ENCODE peak calls at places on chromosomes 5 and 9, in seven cellular contexts. B is Panc1; Q is CD8-positive, alpha-beta T cell; A is esophagus squamous epithelium; D is neural progenitor cell; X is left lung; E is fibroblast of lung. W is an unnamed sample. For H3K27me3 and H3K4me1, the result is how much of the 10 kb centered on the place peaks cover.

GRCh38 chr5:169350016-169350415 is 49.1 kb upstream of the SLIT3 start:
- DNase-seq in B (no peak), Q (no peak), A (no peak), D (no peak), X (no peak), E (peak), W (no peak)

GRCh38 chr9:115170674-115171073 is 52.7 kb upstream of the TNC start:
- DNase-seq in B (no peak), Q (no peak), A (no peak), D (no peak), X (no peak), E (peak), W (no peak)

GRCh38 chr9:90871327-90871935 is 69.8 kb downstream of the SYK start:
- DNase-seq in B (no peak), Q (no peak), A (no peak), D (no peak), X (no peak), E (no peak), W (no peak)

GRCh38 chr5:172453206-172453985 is 929 bp downstream of the SH3PXD2B start:
- DNase-seq in B (no peak), Q (no peak), A (no peak), D (peak), X (no peak), E (peak), W (no peak)

GRCh38 chr9:104987743-104988142 is 59.8 kb upstream of the ABCA1 start:
- DNase-seq in B (no peak), Q (no peak), A (no peak), D (no peak), X (no peak), E (no peak), W (no peak)

GRCh38 chr9:135330307-135330631 is 149.3 kb upstream of the PPP1R26 start:
- DNase-seq in B (no peak), Q (no peak), A (no peak), D (no peak), X (no peak), E (no peak), W (no peak)

GRCh38 chr5:83721878-83722779 is 1.5 kb upstream of the HAPLN1 start:
- DNase-seq in B (no peak), Q (no peak), A (no peak), D (peak), X (peak), E (peak), W (no peak)

GRCh38 chr5:138467711-138468132 is 2.4 kb downstream of the EGR1 start:
- DNase-seq in B (no peak), Q (no peak), A (no peak), D (no peak), X (no peak), E (no peak), W (no peak)

GRCh38 chr5:32711693-32712462 is 757 bp downstream of the NPR3 start:
- DNase-seq in B (no peak), Q (no peak), A (no peak), D (peak), X (peak), E (peak), W (no peak)

GRCh38 chr5:72280655-72281069 is 39.4 kb downstream of the MRPS27 start:
- DNase-seq in B (no peak), Q (no peak), A (no peak), D (peak), X (no peak), E (peak), W (no peak)

GRCh38 chr9:26264709-26265601 is 586.7 kb upstream of the TUSC1 start:
- DNase-seq in B (no peak), Q (no peak), A (no peak), D (no peak), X (no peak), E (peak), W (no peak)

GRCh38 chr9:123953601-123954011 is 23.7 kb upstream of the DENND1A start:
- DNase-seq in B (no peak), Q (no peak), A (no peak), D (no peak), X (no peak), E (no peak), W (no peak)

GRCh38 chr5:124980174-124980941 is 233.9 kb upstream of the ZNF608 start:
- DNase-seq in B (no peak), Q (no peak), A (no peak), D (peak), X (no peak), E (no peak), W (no peak)

GRCh38 chr9:35114921-35115341 is 731 bp downstream of the ATOSB start:
- DNase-seq in B (no peak), Q (no peak), A (no peak), D (peak), X (peak), E (no peak), W (no peak)

GRCh38 chr5:135921388-135921787 is 25.7 kb upstream of the IL9 start:
- DNase-seq in B (no peak), Q (no peak), A (no peak), D (no peak), X (no peak), E (peak), W (no peak)

GRCh38 chr5:64666058-64666457 is 24.2 kb upstream of the SHISAL2B start:
- DNase-seq in B (no peak), Q (no peak), A (no peak), D (no peak), X (no peak), E (peak), W (no peak)

GRCh38 chr5:145218019-145218418 is 617.1 kb downstream of the PRELID2 start:
- DNase-seq in B (no peak), Q (no peak), A (no peak), D (no peak), X (no peak), E (no peak), W (no peak)

GRCh38 chr5:54803381-54804025 is 181.9 kb downstream of the ESM1 start:
- DNase-seq in B (no peak), Q (no peak), A (no peak), D (peak), X (no peak), E (peak), W (no peak)

GRCh38 chr5:134149571-134150303 is 27.0 kb downstream of the SKP1 start:
- DNase-seq in B (no peak), Q (no peak), A (no peak), D (no peak), X (no peak), E (no peak), W (no peak)

GRCh38 chr5:125115180-125115495 is 368.7 kb upstream of the ZNF608 start:
- DNase-seq in B (no peak), Q (no peak), A (no peak), D (no peak), X (no peak), E (no peak), W (no peak)

GRCh38 chr5:50716134-50716533 is 49.7 kb downstream of the PARP8 start:
- DNase-seq in B (no peak), Q (no peak), A (no peak), D (no peak), X (no peak), E (no peak), W (no peak)

GRCh38 chr9:16265671-16266070 is 604.8 kb downstream of the BNC2 start:
- DNase-seq in B (no peak), Q (no peak), A (no peak), D (no peak), X (no peak), E (no peak), W (no peak)

GRCh38 chr9:134967547-134967930 is 49.8 kb upstream of the FCN1 start:
- DNase-seq in B (no peak), Q (no peak), A (no peak), D (no peak), X (peak), E (peak), W (no peak)

GRCh38 chr5:93717162-93717561 is 24.2 kb downstream of the POU5F2 start:
- DNase-seq in B (no peak), Q (no peak), A (no peak), D (no peak), X (no peak), E (peak), W (no peak)

GRCh38 chr5:91302958-91303357 is 80.2 kb downstream of the ARRDC3 start:
- DNase-seq in B (no peak), Q (no peak), A (no peak), D (peak), X (no peak), E (no peak), W (no peak)

GRCh38 chr5:10352404-10353240 is 873 bp upstream of the MARCHF6 start:
- DNase-seq in B (no peak), Q (peak), A (no peak), D (peak), X (no peak), E (peak), W (no peak)

GRCh38 chr5:6508931-6509330 is 60.3 kb downstream of the UBE2QL1 start:
- DNase-seq in B (no peak), Q (no peak), A (no peak), D (no peak), X (no peak), E (no peak), W (no peak)

GRCh38 chr5:77086611-77087483 is at the start of gene ZBED3:
- DNase-seq in B (peak), Q (peak), A (no peak), D (peak), X (peak), E (peak), W (no peak)

GRCh38 chr9:74391816-74392215 is 105.3 kb upstream of the RORB start:
- DNase-seq in B (no peak), Q (no peak), A (no peak), D (no peak), X (no peak), E (no peak), W (no peak)

GRCh38 chr9:123445116-123445515 is 89.1 kb downstream of the CRB2 start:
- DNase-seq in B (no peak), Q (no peak), A (no peak), D (no peak), X (no peak), E (no peak), W (no peak)

GRCh38 chr5:177507165-177507564 is 2.5 kb downstream of the DOK3 start:
- DNase-seq in B (no peak), Q (no peak), A (no peak), D (no peak), X (no peak), E (no peak), W (no peak)

GRCh38 chr5:177507596-177508216 is 1.9 kb downstream of the DOK3 start:
- DNase-seq in B (no peak), Q (no peak), A (no peak), D (no peak), X (peak), E (no peak), W (no peak)

GRCh38 chr5:177509361-177509951 is at the start of gene DOK3:
- DNase-seq in B (no peak), Q (no peak), A (no peak), D (no peak), X (peak), E (no peak), W (no peak)

GRCh38 chr5:177508837-177509236 is 789 bp downstream of the DOK3 start:
- DNase-seq in B (no peak), Q (no peak), A (no peak), D (no peak), X (peak), E (no peak), W (no peak)

DNA sequence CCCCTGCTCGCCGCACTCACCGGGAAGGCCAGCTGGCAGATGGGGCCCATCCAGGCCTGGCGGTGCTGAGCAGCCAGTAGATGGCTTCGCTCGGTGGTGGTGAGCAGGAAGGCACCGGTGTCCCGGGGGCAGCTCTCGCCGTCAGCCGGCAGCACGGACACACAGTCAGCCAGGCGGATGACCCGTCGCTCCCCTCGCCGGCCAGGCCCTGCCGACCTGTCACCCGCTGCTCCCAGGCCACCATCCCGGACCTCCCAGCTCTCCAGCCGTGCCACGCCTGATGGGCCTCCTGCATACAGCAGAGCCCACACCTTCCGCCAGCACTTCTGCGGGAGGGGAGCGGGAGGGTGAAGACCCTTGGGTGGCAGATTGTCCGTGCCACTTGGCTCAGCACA is 1.4 kb downstream of the DOK3 start:
- DNase-seq in B (no peak), Q (no peak), A (no peak), D (no peak), X (peak), E (no peak), W (no peak)
- H3K27me3 ChIP-seq in B (under half), Q (under half), A (under half), D (under half), X (under half), E (under half), W (under half)

DNA sequence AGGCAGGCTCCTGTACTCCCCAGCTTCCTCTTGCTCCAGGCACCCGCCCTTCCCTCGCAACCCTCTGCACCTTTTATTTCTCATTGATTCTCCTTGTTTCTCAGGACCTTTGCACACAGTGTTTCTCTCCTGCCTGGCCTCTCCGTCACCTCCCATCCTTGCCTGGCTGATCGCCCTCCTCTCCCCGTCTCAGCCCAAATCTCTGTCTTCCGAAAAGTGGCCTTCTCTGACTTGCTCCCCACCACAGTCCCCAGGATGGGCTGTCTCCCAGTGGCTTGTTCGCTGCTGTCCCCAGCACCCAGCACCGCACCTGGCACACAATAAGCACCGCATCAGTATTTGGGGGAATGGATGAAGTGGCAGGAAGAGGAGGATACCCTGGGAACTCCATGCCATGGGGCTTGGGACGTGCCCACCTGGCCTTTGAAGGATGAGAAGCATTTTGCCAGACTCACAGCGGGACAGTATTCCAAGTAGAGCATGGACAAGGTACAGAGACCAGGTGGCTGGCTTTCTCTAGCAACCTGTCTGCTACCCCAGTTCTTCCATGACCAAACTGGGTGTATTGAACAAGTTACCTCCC is 62.5 kb downstream of the LMX1B start:
- DNase-seq in B (no peak), Q (no peak), A (no peak), D (peak), X (no peak), E (no peak), W (no peak)
- H3K4me1 ChIP-seq in B (under half), Q (under half), A (under half), D (under half), X (under half), E (under half), W (under half)

DNA sequence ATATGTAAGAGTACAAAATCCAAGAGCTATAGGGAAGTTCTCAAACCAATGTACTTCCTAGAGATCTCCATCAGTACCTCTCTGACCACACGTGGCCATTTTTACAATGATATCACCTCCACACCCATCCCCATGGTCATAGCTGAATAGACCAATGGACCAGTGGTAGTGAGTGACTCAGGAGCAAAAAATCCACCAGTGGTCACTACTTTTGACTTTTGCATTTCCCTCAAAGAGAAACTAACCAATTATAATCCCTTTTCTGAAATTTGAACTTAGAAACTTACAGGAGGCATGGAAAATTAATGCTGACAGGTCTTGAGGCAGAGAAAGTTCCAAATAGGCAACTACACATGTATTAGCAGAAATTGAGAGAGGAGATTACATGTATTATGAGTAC is 238.4 kb downstream of the TRPM3 start:
- DNase-seq in B (no peak), Q (no peak), A (no peak), D (no peak), X (no peak), E (no peak), W (no peak)
- H3K4me3 ChIP-seq in B (no peak), Q (no peak), A (no peak), D (no peak), X (no peak), E (no peak), W (no peak)

GRCh38 chr5:1124181-1125029 is 12.5 kb upstream of the SLC12A7 start:
- DNase-seq in B (no peak), Q (no peak), A (no peak), D (no peak), X (no peak), E (no peak), W (no peak)

GRCh38 chr5:1121101-1121500 is 9.2 kb upstream of the SLC12A7 start:
- DNase-seq in B (no peak), Q (no peak), A (no peak), D (no peak), X (no peak), E (no peak), W (no peak)

GRCh38 chr5:1121891-1122290 is 10.0 kb upstream of the SLC12A7 start:
- DNase-seq in B (no peak), Q (no peak), A (no peak), D (no peak), X (no peak), E (no peak), W (no peak)

GRCh38 chr5:1123418-1124147 is 11.7 kb upstream of the SLC12A7 start:
- DNase-seq in B (no peak), Q (no peak), A (no peak), D (no peak), X (no peak), E (no peak), W (no peak)

DNA sequence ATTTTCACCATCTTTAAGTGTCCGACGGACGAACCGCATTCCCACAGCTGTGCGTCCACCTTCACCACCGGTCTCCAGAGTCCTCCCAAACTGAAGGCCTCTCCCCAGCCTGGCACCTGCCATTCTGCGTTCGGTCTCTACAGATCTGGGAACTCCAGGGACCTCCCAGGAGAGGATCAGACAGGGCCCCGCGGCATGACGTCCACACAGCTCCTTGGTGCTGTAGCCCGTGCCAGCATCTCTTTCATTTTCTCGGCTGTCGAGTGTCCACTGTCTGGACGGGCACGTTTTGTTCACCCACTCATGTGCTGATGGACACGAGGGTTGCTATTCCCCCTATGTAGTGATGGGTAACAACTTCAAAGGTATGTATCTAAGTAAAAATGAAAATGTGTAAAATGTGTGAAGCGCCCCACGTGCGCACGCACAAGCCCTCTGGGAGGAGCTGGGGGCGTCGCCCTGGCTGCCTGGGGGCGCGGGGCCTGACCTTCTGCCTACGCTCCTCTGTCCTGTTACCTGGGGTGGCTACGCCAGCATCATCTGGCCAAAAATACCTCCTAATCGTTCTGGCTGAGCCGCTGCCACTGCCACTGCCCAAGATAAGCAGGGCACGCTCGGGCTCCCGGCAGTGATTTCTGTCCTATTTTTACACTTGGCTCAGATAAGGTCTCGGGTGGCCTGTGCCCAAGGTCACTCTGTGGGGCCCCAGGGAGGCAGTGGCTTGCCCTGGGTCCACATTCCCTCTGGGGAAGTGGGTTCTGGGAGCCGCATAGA is 10.8 kb upstream of the SLC12A7 start:
- DNase-seq in B (no peak), Q (no peak), A (no peak), D (no peak), X (no peak), E (no peak), W (no peak)
- H3K27me3 ChIP-seq in B (under half), Q (under half), A (under half), D (under half), X (under half), E (under half), W (under half)

GRCh38 chr9:133876144-133876543 is 116.0 kb downstream of the VAV2 start:
- DNase-seq in B (no peak), Q (no peak), A (no peak), D (peak), X (no peak), E (no peak), W (no peak)

GRCh38 chr9:133876836-133877235 is 115.3 kb downstream of the VAV2 start:
- DNase-seq in B (no peak), Q (no peak), A (no peak), D (no peak), X (no peak), E (no peak), W (no peak)

GRCh38 chr9:133878402-133878801 is 113.7 kb downstream of the VAV2 start:
- DNase-seq in B (no peak), Q (no peak), A (no peak), D (no peak), X (no peak), E (no peak), W (no peak)

GRCh38 chr9:133877327-133877726 is 114.8 kb downstream of the VAV2 start:
- DNase-seq in B (no peak), Q (no peak), A (no peak), D (no peak), X (no peak), E (no peak), W (no peak)

DNA sequence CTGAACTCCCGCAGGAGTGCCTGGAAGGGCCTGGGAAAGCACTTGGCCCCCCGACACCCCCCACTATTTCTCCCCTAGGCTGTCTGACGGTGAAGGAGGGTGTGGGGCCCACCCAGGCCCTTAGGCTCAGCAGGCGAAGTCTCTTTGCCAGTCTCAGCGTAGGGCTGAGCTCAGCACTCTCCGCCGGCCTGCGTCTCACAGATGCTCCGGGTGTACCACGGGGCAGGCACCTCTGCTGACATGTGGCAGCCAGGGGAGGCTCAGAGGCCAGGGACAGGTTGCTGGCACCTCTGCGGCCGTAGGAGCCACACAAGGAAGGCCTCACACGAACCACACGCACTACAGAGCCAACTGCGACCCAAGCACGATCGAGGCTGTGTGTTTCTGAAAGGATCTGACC is 114.2 kb downstream of the VAV2 start:
- DNase-seq in B (no peak), Q (no peak), A (no peak), D (no peak), X (no peak), E (no peak), W (no peak)
- H3K4me1 ChIP-seq in B (under half), Q (under half), A (under half), D (under half), X (under half), E (under half), W (under half)

GRCh38 chr9:68732405-68733020 is 27.5 kb downstream of the PIP5K1B start:
- DNase-seq in B (no peak), Q (no peak), A (no peak), D (no peak), X (no peak), E (no peak), W (no peak)
- H3K4me3 ChIP-seq in B (no peak), Q (no peak), A (no peak), D (no peak), X (no peak), E (no peak), W (no peak)